ENCODE peak calls at places on chromosomes 11 and 22, in five cellular contexts. U, T, O, E and I are unnamed samples.

GRCh38 chr22:23180893-23181762 is 819 bp downstream of the BCR start:
- DNase-seq in E (peak; percentile 17), T (peak; percentile 22), U (no peak), O (peak; percentile 30), I (no peak)

GRCh38 chr11:4865855-4866254 is 15.8 kb upstream of the OR51T1 start:
- DNase-seq in T (no peak), E (no peak), U (no peak), O (no peak), I (no peak)

GRCh38 chr11:8297781-8298440 is 34.2 kb upstream of the LMO1 start:
- DNase-seq in O (no peak), U (no peak), E (no peak), T (no peak), I (no peak)

GRCh38 chr11:35087648-35088047 is 51.3 kb upstream of the CD44 start:
- DNase-seq in U (no peak), E (no peak), O (no peak), T (no peak), I (no peak)

GRCh38 chr11:70689764-70690163 is 291.4 kb downstream of the CTTN start:
- DNase-seq in O (no peak), E (no peak), U (no peak), T (no peak), I (no peak)

GRCh38 chr11:108170191-108170590 is 48.8 kb downstream of the ACAT1 start:
- DNase-seq in O (no peak), T (no peak), U (no peak), E (no peak), I (no peak)

GRCh38 chr11:108967571-108967970 is 302.7 kb downstream of the DDX10 start:
- DNase-seq in O (peak; percentile 60), T (no peak), E (no peak), U (no peak), I (no peak)

GRCh38 chr22:45341503-45341902 is 31.8 kb downstream of the FAM118A start:
- DNase-seq in E (no peak), O (peak; percentile 69), U (no peak), T (no peak), I (no peak)

GRCh38 chr11:73001615-73002014 is 140.5 kb downstream of the FCHSD2 start:
- DNase-seq in U (no peak), T (no peak), O (peak; percentile 66), E (no peak), I (no peak)

GRCh38 chr22:40707154-40707553 is 27.9 kb downstream of the MCHR1 start:
- DNase-seq in U (no peak), O (no peak), T (no peak), E (no peak), I (no peak)

GRCh38 chr22:40705918-40706682 is 26.8 kb downstream of the MCHR1 start:
- DNase-seq in T (no peak), U (no peak), E (no peak), O (no peak), I (no peak)

GRCh38 chr22:40708177-40708576 is 28.9 kb downstream of the MCHR1 start:
- DNase-seq in T (no peak), O (no peak), E (no peak), U (no peak), I (no peak)

GRCh38 chr22:40703731-40704130 is 24.4 kb downstream of the MCHR1 start:
- DNase-seq in O (no peak), U (no peak), E (no peak), T (no peak), I (no peak)

DNA sequence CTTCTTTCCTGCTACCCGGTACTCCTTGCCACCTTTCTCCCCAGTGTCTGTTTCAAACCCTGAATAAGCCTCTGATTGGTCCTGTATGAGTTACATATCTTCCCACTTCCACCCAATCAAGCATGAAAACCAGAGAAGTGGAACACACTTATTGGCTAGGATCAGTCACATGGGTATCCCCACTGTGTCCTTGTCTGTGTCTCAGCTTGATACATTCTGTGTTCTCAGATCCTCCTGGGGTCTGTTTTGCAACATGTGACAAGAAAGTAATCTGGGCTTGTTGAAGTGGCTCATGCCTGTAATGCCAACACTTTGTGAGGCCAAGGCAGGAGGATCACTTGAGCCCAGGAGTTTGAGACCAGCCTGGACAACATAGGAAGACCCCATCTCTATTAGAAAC is 23.9 kb downstream of the MCHR1 start:
- DNase-seq in E (no peak), O (no peak), U (no peak), T (no peak), I (no peak)
- H3K4me3 ChIP-seq in E (no peak overlapping the region), O (no peak overlapping the region), U (no peak overlapping the region), T (no peak overlapping the region), I (no peak overlapping the region)

GRCh38 chr22:49570032-49570848 is 257.4 kb downstream of the BRD1 start:
- DNase-seq in U (no peak), T (peak; percentile 3), E (no peak), O (no peak), I (no peak)
- H3K9me3 ChIP-seq in U (peaks cover 88% of the 10 kb centered on the region), T (no peaks in the 10 kb centered on the region), E (no peaks in the 10 kb centered on the region), O (no peaks in the 10 kb centered on the region), I (peaks cover 10% of the 10 kb centered on the region)

GRCh38 chr11:1841511-1842148 is 2.8 kb downstream of the TNNI2 start:
- DNase-seq in O (no peak), T (no peak), U (no peak), E (no peak), I (no peak)

GRCh38 chr11:1839924-1840779 is 1.4 kb downstream of the TNNI2 start:
- DNase-seq in E (no peak), O (no peak), T (peak; percentile 74), U (no peak), I (no peak)

GRCh38 chr11:1842149-1843097 is 3.6 kb downstream of the TNNI2 start:
- DNase-seq in E (no peak), O (peak; percentile 54), U (no peak), T (no peak), I (no peak)

GRCh38 chr11:1839204-1839923 is 583 bp downstream of the TNNI2 start:
- DNase-seq in T (no peak), E (no peak), O (no peak), U (no peak), I (no peak)

DNA sequence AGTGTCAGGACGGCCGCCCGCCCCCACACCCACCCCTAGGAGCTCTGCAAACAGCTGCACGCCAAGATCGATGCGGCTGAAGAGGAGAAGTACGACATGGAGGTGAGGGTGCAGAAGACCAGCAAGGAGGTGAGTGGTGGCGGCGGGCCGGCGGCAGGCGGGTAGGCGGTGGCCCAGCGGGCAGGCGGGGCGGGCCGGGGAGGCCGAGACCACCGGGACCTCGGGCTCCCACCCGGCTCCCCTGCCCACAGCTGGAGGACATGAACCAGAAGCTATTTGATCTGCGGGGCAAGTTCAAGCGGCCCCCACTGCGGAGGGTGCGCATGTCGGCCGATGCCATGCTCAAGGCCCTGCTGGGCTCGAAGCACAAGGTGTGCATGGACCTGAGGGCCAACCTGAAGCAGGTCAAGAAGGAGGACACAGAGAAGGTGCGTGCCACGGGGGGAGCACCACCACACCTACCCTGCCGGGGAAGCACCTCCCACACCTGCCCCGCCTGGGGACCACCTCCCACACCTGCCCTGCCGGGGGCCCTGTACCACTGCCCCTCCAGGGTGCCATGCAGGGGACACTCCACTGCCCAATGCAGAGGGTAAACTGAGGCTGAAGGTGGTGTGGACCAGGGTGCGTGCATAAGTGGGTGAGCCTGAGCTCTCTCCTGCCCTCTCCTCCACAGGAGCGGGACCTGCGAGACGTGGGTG is 2.1 kb downstream of the TNNI2 start:
- DNase-seq in T (no peak), E (no peak), O (no peak), U (no peak), I (no peak)
- H3K4me3 ChIP-seq in T (no peak overlapping the region), E (no peak overlapping the region), O (no peak overlapping the region), U (no peak overlapping the region), I (no peak overlapping the region)

DNA sequence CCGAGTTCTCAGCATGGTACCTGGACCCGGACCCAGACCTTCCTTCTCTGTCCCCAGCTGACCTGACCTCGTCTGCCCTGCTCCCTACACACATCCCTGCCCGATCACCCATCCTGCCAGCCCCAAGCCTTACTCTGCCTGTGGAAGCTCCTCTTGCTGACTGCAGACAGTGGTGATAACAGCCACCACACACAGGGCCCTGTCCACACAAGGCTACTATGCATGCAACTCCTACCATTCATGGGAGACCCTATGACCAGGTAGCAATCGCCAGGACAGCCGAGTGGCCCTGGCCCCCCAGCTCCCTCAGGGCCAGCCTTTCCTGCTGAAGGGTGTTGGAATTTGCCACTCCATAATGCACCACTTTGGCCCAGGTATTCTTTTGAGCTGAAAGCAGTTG is 233.6 kb downstream of the BRD1 start:
- DNase-seq in U (no peak), O (no peak), E (no peak), T (peak; percentile 1), I (no peak)
- H3K9me3 ChIP-seq in U (peaks cover 66% of the 10 kb centered on the region), O (no peaks in the 10 kb centered on the region), E (no peaks in the 10 kb centered on the region), T (no peaks in the 10 kb centered on the region), I (peaks cover 8% of the 10 kb centered on the region)

DNA sequence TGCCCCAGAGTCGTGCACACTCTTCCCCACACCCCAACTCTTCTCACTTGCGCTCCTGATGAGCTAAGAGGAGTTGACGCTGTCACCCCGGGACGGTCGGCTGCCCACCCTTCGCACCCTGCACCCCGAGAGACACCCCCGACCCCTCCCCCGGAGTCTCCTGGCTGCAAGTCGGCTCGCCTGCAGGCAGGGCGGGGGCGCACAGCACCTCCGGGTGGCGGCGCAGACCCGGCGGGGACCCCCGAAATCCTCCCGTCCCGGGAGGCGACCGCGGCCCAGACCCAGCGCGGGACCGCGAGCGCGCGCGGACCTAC is 366 bp downstream of the RAB3IL1 start:
- DNase-seq in O (no peak), E (no peak), U (no peak), T (no peak), I (no peak)
- H3K4me3 ChIP-seq in O (peak overlapping the region; percentile 68), E (peak overlapping the region; percentile 74), U (peak overlapping the region; percentile 61), T (peak overlapping the region; percentile 43), I (peak overlapping the region; percentile 74)

GRCh38 chr22:47571616-47572015 is 809.2 kb downstream of the TBC1D22A start:
- DNase-seq in E (no peak), U (no peak), O (no peak), T (no peak), I (no peak)

GRCh38 chr22:47570851-47571250 is 808.4 kb downstream of the TBC1D22A start:
- DNase-seq in T (no peak), O (no peak), U (no peak), E (no peak), I (peak; percentile 12)

GRCh38 chr22:47575291-47575690 is 812.8 kb downstream of the TBC1D22A start:
- DNase-seq in E (no peak), U (no peak), O (no peak), T (peak; percentile 11), I (no peak)

GRCh38 chr22:47572443-47572842 is 810.0 kb downstream of the TBC1D22A start:
- DNase-seq in U (no peak), E (no peak), O (no peak), T (no peak), I (peak; percentile 16)

GRCh38 chr22:47574551-47574950 is 812.1 kb downstream of the TBC1D22A start:
- DNase-seq in E (no peak), U (no peak), O (no peak), T (no peak), I (peak; percentile 25)
- H3K9me3 ChIP-seq in E (no peaks in the 10 kb centered on the region), U (peaks cover 56% of the 10 kb centered on the region), O (no peaks in the 10 kb centered on the region), T (no peaks in the 10 kb centered on the region), I (no peaks in the 10 kb centered on the region)